ENCODE peak calls at places on chromosome 4, in four cellular contexts. W, O, N and G are unnamed samples.

GRCh38 chr4:25973346-25973745 is 59.3 kb downstream of the SMIM20 start:
- DNase-seq in W (no peak), O (no peak), N (no peak), G (no peak)

GRCh38 chr4:53490965-53491622 is 100.2 kb downstream of the LNX1 start:
- DNase-seq in W (peak; percentile 61), O (no peak), N (no peak), G (no peak)

GRCh38 chr4:84451546-84451945 is 47.5 kb downstream of the NKX6-1 start:
- DNase-seq in W (no peak), O (no peak), N (no peak), G (no peak)

GRCh38 chr4:83558693-83559092 is 22.8 kb downstream of the GPAT3 start:
- DNase-seq in W (no peak), O (no peak), N (no peak), G (no peak)

GRCh38 chr4:82918091-82918490 is 17.6 kb downstream of the THAP9 start:
- DNase-seq in W (no peak), O (no peak), N (no peak), G (no peak)

GRCh38 chr4:183429489-183429888 is 14.9 kb upstream of the CDKN2AIP start:
- DNase-seq in W (no peak), O (no peak), N (peak; percentile 13), G (no peak)

GRCh38 chr4:118289794-118290193 is 63.0 kb downstream of the PRSS12 start:
- DNase-seq in W (no peak), O (no peak), N (no peak), G (no peak)

GRCh38 chr4:130563185-130563890 is 1467.4 kb downstream of the C4orf33 start:
- DNase-seq in W (peak; percentile 45), O (no peak), N (peak; percentile 31), G (no peak)

GRCh38 chr4:157443537-157443936 is 223.0 kb downstream of the GRIA2 start:
- DNase-seq in W (no peak), O (no peak), N (no peak), G (no peak)

GRCh38 chr4:42995343-42995944 is 102.9 kb downstream of the GRXCR1 start:
- DNase-seq in W (peak; percentile 40), O (no peak), N (no peak), G (no peak)

GRCh38 chr4:27702710-27703431 is 842.2 kb downstream of the STIM2 start:
- DNase-seq in W (peak; percentile 3), O (no peak), N (no peak), G (no peak)

GRCh38 chr4:2254665-2255500 is 7.0 kb downstream of the MXD4 start:
- DNase-seq in W (no peak), O (no peak), N (peak; percentile 26), G (no peak)

GRCh38 chr4:80207172-80207583 is 9.9 kb downstream of the PRDM8 start:
- DNase-seq in W (no peak), O (no peak), N (no peak), G (no peak)

GRCh38 chr4:123093247-123093646 is 170.8 kb upstream of the NUDT6 start:
- DNase-seq in W (no peak), O (no peak), N (no peak), G (no peak)